ENCODE peak calls at places on chromosome 3, in seven cellular contexts. X, P, N, U, M, F and K are unnamed samples.

GRCh38 chr3:11835028-11835639 is 11.6 kb downstream of the TAMM41 start:
- DNase-seq in U (peak), F (no peak), P (no peak), N (peak), X (no peak), M (no peak), K (no peak)

GRCh38 chr3:52052831-52053306 is 3.5 kb downstream of the DUSP7 start:
- DNase-seq in P (peak), F (peak), X (peak), M (peak), N (peak), U (peak), K (peak)

GRCh38 chr3:190044142-190044541 is 76.6 kb downstream of the P3H2 start:
- DNase-seq in M (no peak), F (no peak), X (no peak), P (no peak), U (no peak), N (no peak), K (no peak)

GRCh38 chr3:179181993-179182551 is 33.9 kb downstream of the PIK3CA start:
- DNase-seq in X (no peak), N (no peak), U (no peak), M (no peak), P (no peak), F (no peak), K (no peak)

GRCh38 chr3:46238386-46238785 is 3.9 kb upstream of the CCR3 start:
- DNase-seq in N (no peak), F (no peak), U (no peak), P (no peak), M (no peak), X (no peak), K (no peak)

GRCh38 chr3:17589888-17590287 is 152.5 kb downstream of the TBC1D5 start:
- DNase-seq in U (no peak), F (no peak), N (no peak), X (peak), M (no peak), P (no peak), K (no peak)

GRCh38 chr3:126982125-126982521 is 792 bp upstream of the PLXNA1 start:
- DNase-seq in U (no peak), N (no peak), M (no peak), F (peak), P (peak), X (no peak), K (no peak)

GRCh38 chr3:168336276-168336675 is 240.6 kb upstream of the GOLIM4 start:
- DNase-seq in X (no peak), F (no peak), P (no peak), U (no peak), N (no peak), M (no peak), K (no peak)

GRCh38 chr3:74119221-74119620 is 494.5 kb upstream of the PDZRN3 start:
- DNase-seq in X (no peak), N (no peak), F (no peak), U (no peak), P (no peak), M (no peak), K (no peak)

GRCh38 chr3:123755085-123755484 is 129.0 kb downstream of the MYLK start:
- DNase-seq in N (peak), U (no peak), P (no peak), M (no peak), X (peak), F (peak), K (peak)

GRCh38 chr3:189292667-189293478 is 121.1 kb downstream of the TPRG1 start:
- DNase-seq in U (no peak), P (no peak), N (no peak), M (no peak), F (peak), X (no peak), K (no peak)

GRCh38 chr3:185401319-185401955 is 38.5 kb downstream of the MAP3K13 start:
- DNase-seq in P (no peak), N (no peak), M (no peak), U (peak), F (no peak), X (no peak), K (no peak)

DNA sequence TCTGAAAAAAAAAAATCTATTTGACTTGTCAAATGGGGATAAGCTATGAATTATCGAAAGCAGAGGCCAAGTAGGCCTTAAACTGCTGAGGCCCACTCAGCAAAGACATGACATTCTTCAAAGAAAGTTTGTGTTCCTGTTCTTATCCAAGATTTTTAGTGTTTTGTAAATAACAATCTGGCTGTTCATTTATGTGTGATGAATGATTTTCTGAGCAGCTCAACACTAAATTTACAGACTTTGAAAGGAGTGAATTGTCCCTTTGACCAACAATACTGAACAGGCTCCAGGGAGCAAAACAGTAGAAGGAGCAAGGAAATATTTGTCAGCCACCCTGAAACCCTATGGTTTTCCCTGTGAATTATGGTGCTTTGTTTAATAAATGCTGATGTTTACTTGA is 512.6 kb upstream of the NAALADL2 start:
- DNase-seq in P (no peak), M (no peak), F (no peak), U (no peak), X (no peak), N (no peak), K (no peak)
- TF ChIP-seq EP300 in P (no peak), M (no peak), F (no peak), U (no peak), X (no peak), N (no peak), K (no peak)

GRCh38 chr3:188211476-188211875 is 57.5 kb downstream of the LPP start:
- DNase-seq in N (no peak), M (no peak), X (no peak), U (no peak), P (no peak), F (no peak), K (no peak)

GRCh38 chr3:188209740-188210139 is 55.8 kb downstream of the LPP start:
- DNase-seq in X (no peak), F (no peak), M (no peak), N (no peak), P (no peak), U (no peak), K (no peak)

GRCh38 chr3:188207941-188208750 is 54.2 kb downstream of the LPP start:
- DNase-seq in X (no peak), U (no peak), N (no peak), P (no peak), F (no peak), M (no peak), K (no peak)

GRCh38 chr3:188206787-188207186 is 52.8 kb downstream of the LPP start:
- DNase-seq in X (no peak), F (no peak), P (no peak), U (no peak), M (no peak), N (no peak), K (no peak)

DNA sequence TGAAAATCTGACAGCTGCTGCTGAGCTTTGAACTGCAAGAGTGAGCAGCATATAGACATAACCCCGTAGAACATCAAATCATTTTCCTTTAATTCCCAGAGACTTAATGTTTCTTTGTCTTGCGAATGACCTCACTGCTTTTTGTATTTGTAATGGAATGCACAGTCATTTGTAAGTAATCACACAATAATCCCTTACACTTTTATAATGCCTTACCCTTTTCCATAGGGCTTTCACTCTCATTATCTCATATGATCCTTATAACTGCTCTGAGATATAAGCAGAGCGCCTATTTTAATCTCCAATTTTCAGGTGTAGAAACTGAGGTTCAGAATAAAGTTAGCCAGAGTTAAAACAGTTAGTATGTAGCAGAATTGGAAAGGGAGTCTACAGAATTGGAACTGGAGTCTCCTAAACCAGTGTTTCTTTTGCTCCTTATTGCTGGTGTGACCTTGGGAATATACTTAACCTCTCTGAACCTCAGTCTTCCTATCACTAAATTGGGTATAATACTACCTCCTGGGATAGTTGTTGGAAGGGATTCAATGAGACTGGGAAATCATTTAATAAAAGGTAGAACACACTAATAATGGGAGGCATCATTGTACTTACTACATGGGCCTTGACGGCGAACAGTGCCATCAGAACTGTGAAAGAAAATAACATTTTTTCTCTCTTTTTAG is 54.9 kb downstream of the LPP start:
- DNase-seq in X (no peak), N (no peak), F (no peak), P (no peak), M (no peak), U (no peak), K (no peak)
- H3K4me3 ChIP-seq in X (no peak), N (no peak), F (no peak), P (no peak), M (no peak), U (no peak), K (no peak)

GRCh38 chr3:134350266-134350665 is 24.0 kb downstream of the AMOTL2 start:
- DNase-seq in P (no peak), M (no peak), N (no peak), X (no peak), F (no peak), U (no peak), K (no peak)

GRCh38 chr3:134351421-134351820 is 22.8 kb downstream of the AMOTL2 start:
- DNase-seq in F (no peak), U (no peak), P (no peak), N (no peak), X (no peak), M (no peak), K (no peak)

GRCh38 chr3:134348524-134348923 is 25.7 kb downstream of the AMOTL2 start:
- DNase-seq in P (no peak), U (no peak), M (no peak), F (no peak), X (no peak), N (no peak), K (peak)

GRCh38 chr3:134352031-134352671 is 22.1 kb downstream of the AMOTL2 start:
- DNase-seq in M (no peak), F (no peak), U (no peak), X (peak), N (no peak), P (no peak), K (no peak)

GRCh38 chr3:134350861-134351311 is 23.4 kb downstream of the AMOTL2 start:
- DNase-seq in P (no peak), U (no peak), N (no peak), X (no peak), F (no peak), M (no peak), K (peak)
- H3K27ac ChIP-seq in P (no peak), U (no peak), N (peak), X (no peak), F (peak), M (no peak), K (peak)

DNA sequence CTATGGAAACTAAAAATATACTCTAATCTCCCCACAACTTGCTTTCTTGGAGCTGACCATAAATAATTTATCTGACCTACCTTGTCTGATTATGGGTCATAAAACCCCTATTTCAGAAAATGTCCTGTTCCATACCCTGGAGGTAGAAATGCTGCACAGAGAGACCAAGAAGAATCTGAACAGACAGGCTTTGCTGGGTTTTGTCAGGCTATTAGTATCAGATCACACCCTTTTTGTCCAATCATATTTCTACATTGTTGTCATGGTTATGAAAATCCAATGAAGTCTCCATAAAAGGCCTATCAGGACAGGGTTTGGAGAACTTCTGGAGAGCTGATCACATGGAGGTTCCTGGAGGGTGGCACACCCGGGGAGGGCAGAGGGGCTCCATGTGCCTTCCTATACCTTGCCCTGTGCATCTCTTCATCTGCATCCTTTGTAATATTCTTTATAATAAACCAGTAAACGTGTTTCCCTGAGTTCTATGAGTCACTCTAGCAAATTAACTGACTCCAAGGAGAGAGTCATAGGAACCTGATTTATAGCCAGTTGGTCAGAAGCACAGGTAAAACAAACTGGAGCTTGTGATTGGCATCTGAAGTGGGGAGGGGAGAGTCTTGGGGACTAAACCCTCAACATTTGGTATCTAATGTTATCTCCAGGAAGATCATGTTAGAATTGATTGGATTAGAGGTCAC is 58.1 kb downstream of the NGLY1 start:
- DNase-seq in U (no peak), X (no peak), P (no peak), F (no peak), M (no peak), N (no peak), K (no peak)
- TF ChIP-seq EP300 in U (no peak), X (no peak), P (no peak), F (no peak), M (no peak), N (no peak), K (no peak)